ENCODE peak calls at places on chromosome X, in seven cellular contexts. W is left ventricle myocardium inferior, Z is left lung, B is upper lobe of left lung, V is IMR-90, N is brain microvascular endothelial cell, C is heart left ventricle. H is an unnamed sample.

GRCh38 chrX:86845101-86845500 is 672.5 kb upstream of the KLHL4 start:
- DNase-seq in C (no peak), V (no peak), W (no peak), N (no peak), B (no peak), Z (no peak), H (no peak)

GRCh38 chrX:153491351-153492152 is 3.2 kb upstream of the BGN start:
- DNase-seq in B (no peak), C (no peak), V (no peak), N (no peak), W (no peak), Z (no peak), H (no peak)

GRCh38 chrX:314049-314448 is 4.5 kb downstream of the GTPBP6 start:
- DNase-seq in Z (peak), C (peak), N (no peak), B (no peak), W (peak), V (no peak), H (no peak)

GRCh38 chrX:13059676-13060499 is 15.5 kb upstream of the FAM9C start:
- DNase-seq in Z (no peak), N (peak), B (no peak), V (peak), C (no peak), W (no peak), H (peak)

GRCh38 chrX:108132034-108132433 is 40.5 kb downstream of the ATG4A start:
- DNase-seq in W (no peak), C (no peak), V (no peak), Z (no peak), N (no peak), B (no peak), H (no peak)

GRCh38 chrX:53997751-53998150 is 46.5 kb downstream of the PHF8 start:
- DNase-seq in W (no peak), C (no peak), V (no peak), N (no peak), B (no peak), Z (no peak), H (no peak)

GRCh38 chrX:134782796-134783195 is 124.5 kb upstream of the PLAC1 start:
- DNase-seq in W (no peak), V (peak), B (no peak), Z (no peak), C (no peak), N (peak), H (no peak)

GRCh38 chrX:14032383-14032782 is 2.7 kb upstream of the GEMIN8 start:
- DNase-seq in N (peak), Z (no peak), B (no peak), V (peak), C (no peak), W (no peak), H (no peak)

GRCh38 chrX:136047969-136048368 is 62.7 kb downstream of the SLC9A6 start:
- DNase-seq in W (no peak), B (no peak), C (no peak), N (peak), Z (no peak), V (peak), H (no peak)

GRCh38 chrX:65667503-65668355 is at the start of gene MSN:
- DNase-seq in Z (peak), B (peak), V (peak), N (peak), W (peak), C (peak), H (no peak)

GRCh38 chrX:149004936-149005335 is 500.2 kb downstream of the IDS start:
- DNase-seq in C (no peak), Z (no peak), N (no peak), B (no peak), W (no peak), V (no peak), H (no peak)

GRCh38 chrX:130296743-130297142 is 28.0 kb upstream of the ZNF280C start:
- DNase-seq in Z (no peak), B (no peak), V (peak), C (no peak), N (no peak), W (no peak), H (peak)

GRCh38 chrX:117840645-117841044 is 276.0 kb downstream of the KLHL13 start:
- DNase-seq in C (no peak), B (no peak), W (no peak), Z (no peak), N (no peak), V (no peak), H (no peak)

GRCh38 chrX:13078739-13079444 is 34.5 kb upstream of the FAM9C start:
- DNase-seq in V (peak), W (peak), B (peak), Z (no peak), N (peak), C (peak), H (no peak)

GRCh38 chrX:103356023-103356798 is at the start of gene TCEAL9:
- DNase-seq in V (peak), Z (peak), C (peak), N (peak), B (peak), W (peak), H (peak)

GRCh38 chrX:74613350-74614192 is 853 bp downstream of the RLIM start:
- DNase-seq in B (no peak), N (peak), Z (no peak), V (peak), W (no peak), C (no peak), H (no peak)
- TF ChIP-seq CTCF in B (no peak), N (no peak), Z (no peak), V (no peak), W (no peak), C (no peak), H (no peak)

DNA sequence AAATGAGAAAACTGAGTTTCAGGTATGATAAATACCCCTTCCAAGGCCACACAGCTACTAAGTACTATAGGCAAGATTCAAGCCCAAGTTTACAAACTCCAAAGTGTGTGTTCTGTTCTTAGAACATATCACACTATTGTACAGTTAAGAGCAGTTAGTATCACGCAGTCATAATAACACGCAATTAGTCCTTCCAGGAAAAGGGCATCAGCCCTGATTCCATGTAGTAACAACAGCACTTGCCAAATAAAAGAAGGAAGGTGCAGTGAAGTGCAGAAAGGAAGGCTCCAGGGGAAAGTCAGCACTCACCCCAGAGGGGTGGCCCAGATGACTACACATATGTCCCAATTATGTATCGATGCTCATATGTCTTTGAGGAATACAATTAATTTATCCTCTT is 4.4 kb downstream of the TASL start:
- DNase-seq in C (no peak), V (no peak), N (no peak), B (no peak), Z (no peak), W (no peak), H (no peak)
- H3K4me3 ChIP-seq in C (no peak), V (no peak), N (no peak), B (no peak), Z (no peak), W (no peak), H (no peak)

DNA sequence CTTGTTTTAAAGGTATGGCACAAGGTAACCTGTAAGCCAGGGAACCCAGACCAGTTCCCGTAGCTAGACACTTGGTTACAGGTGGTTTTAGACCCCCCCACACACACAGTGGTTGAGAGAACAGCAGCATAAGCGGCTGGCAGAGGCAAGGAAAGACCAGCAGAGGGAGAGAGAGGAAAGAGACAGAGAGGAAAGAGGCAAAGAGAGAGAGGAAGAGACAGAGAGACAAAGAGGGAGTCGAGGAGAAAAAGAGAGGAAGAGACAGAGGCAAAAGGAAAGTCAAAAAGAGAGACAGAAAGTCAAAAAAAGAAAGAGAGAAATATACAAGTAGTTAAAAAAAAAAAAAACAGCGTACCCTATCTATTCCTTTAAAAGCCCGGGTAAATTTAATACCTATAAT is 19.5 kb upstream of the PCSK1N start:
- DNase-seq in V (no peak), C (no peak), Z (no peak), B (no peak), N (no peak), W (no peak), H (no peak)
- TF ChIP-seq CTCF in V (no peak), C (no peak), Z (no peak), B (no peak), N (peak), W (no peak), H (peak)

DNA sequence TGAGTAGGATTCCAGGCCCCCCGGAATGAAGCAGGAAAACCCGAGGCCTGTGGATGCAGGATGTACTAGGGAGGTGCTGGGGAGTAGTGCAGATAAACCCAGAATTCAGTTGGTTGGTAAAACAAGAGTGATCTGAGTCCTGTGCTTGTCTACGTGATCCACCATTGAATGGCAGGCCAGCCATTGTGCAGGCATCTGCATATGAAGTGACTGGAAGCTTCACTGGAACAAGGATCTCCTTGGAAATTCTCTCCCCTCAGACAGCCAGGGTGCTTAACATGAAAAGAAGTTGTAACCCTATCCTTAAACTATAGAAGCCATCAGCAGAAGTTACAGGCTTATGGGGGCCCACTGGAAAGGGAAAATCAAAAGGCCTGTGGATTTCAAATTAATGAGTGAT is 656 bp upstream of the GSPT2 start:
- DNase-seq in W (no peak), C (no peak), Z (no peak), N (no peak), B (no peak), V (no peak), H (no peak)
- H3K4me3 ChIP-seq in W (peak), C (peak), Z (no peak), N (no peak), B (no peak), V (no peak), H (no peak)

H was measured in retinal pigment epithelial cell.